ENCODE peak calls at places on chromosomes 13 and 19, in five cellular contexts. Y, Z, X, Q and I are unnamed samples.
A peak's percentile ranks its signal among the peaks of the same experiment; 100 is the strongest.

GRCh38 chr13:106151056-106151699 is 384.3 kb downstream of the EFNB2 start:
- DNase-seq in Y (peak; percentile 87), Z (no peak), X (peak; percentile 15), Q (no peak), I (no peak)

GRCh38 chr13:110173247-110173818 is 133.6 kb downstream of the COL4A1 start:
- DNase-seq in Y (no peak), Z (no peak), X (no peak), Q (no peak), I (no peak)

GRCh38 chr13:30038884-30039283 is 188.5 kb upstream of the UBL3 start:
- DNase-seq in Y (no peak), Z (no peak), X (no peak), Q (no peak), I (no peak)

GRCh38 chr19:40590464-40591265 is 10.5 kb upstream of the LTBP4 start:
- DNase-seq in Y (no peak), Z (no peak), X (no peak), Q (no peak), I (no peak)

GRCh38 chr13:113406321-113407102 is 42.6 kb upstream of the GRTP1 start:
- DNase-seq in Y (no peak), Z (no peak), X (no peak), Q (no peak), I (no peak)

GRCh38 chr13:49023441-49023840 is 47.7 kb downstream of the FNDC3A start:
- DNase-seq in Y (peak; percentile 2), Z (no peak), X (no peak), Q (no peak), I (no peak)

GRCh38 chr13:77492982-77493381 is 42.5 kb upstream of the SCEL start:
- DNase-seq in Y (peak; percentile 23), Z (no peak), X (no peak), Q (no peak), I (peak; percentile 4)

GRCh38 chr13:31824705-31825512 is 85.6 kb downstream of the RXFP2 start:
- DNase-seq in Y (no peak), Z (peak; percentile 13), X (no peak), Q (no peak), I (no peak)

DNA sequence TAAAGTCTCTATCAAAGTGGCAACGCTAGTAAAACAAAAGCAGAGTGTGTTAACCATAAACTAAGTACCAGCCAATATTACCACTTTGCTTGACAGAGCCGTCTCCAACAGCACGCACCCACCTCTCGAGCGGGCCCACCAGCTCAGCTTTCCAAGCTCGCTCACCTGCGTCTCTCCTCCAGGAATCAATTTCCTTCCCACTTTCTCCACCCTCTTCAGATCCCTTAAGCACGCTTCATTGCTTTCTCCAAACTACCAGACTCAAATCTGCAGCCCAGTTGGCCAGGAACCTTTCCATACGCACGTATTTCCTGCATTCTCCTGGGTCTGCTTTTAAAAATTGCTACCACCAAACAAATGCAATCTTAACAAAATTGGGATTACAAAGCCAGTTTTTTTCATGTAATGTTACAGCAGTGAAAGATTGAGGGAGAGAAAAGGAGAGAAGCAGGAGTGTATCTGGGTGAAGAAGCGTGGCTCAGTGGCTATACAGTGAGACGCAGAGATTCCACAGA is 1.5 kb downstream of the ENOX1 start:
- DNase-seq in Y (no peak), Z (no peak), X (no peak), Q (no peak), I (no peak)
- TF ChIP-seq SRF in Y (no peak), Z (no peak), X (no peak), Q (no peak), I (no peak)

DNA sequence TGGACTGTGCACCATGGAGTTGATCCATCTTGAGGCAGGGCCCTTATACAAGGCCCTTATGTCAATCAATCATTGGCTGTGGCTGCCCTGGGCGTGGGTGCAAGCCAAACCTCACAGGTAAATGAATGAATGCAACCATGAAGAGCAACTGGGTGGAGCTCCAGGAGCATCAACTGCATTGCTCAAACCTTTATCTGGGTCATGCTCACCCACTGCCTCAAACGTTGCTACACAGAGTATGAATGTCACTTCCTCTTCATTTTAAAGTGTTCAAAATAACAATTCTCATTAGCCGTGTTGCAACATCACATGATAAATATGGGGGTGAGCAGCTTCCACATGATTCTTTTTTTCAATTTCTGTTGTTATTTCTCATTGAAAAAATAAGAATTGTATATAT is 6.4 kb upstream of the ZNF333 start:
- DNase-seq in Y (no peak), Z (no peak), X (no peak), Q (no peak), I (no peak)
- TF ChIP-seq YY1 in Y (no peak), Z (no peak), X (no peak), Q (no peak), I (no peak)

DNA sequence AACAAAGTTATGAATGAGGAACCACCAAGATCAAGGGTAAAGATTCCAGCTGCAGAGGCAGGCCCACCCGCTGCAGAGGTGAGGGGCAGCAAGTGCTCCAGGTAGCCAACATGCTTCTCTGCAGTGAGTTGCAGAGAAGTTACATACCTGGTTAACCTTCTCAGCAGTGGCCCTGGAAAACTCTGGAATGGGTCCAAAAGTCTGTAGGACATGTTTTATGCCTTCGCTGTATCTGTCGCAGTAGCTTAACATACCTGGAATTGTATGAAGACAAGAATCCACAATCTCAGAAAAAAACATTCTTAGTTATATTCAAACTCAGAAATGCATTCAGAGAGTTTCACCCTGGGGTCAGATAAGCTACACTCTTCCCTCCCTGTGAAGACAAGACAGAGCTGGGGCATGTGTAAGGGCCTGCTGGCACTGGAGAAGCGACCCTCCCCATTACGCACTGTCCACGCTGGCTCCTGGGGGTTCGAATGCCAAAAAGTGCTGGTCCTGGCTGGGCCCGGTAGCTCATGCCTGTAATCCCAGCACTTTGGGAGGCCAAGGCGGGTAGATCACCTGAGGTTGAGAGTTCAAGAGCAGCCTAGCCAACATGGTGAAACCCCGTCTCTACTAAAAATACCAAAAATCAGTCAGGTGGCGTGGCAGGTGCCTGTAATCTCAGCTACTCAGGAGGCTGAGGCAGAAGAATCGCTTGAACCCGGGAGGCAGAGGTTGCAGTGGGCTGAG is 121.0 kb downstream of the CRYL1 start:
- DNase-seq in Y (no peak), Z (no peak), X (no peak), Q (no peak), I (no peak)
- TF ChIP-seq SRF in Y (no peak), Z (no peak), X (no peak), Q (no peak), I (no peak)

DNA sequence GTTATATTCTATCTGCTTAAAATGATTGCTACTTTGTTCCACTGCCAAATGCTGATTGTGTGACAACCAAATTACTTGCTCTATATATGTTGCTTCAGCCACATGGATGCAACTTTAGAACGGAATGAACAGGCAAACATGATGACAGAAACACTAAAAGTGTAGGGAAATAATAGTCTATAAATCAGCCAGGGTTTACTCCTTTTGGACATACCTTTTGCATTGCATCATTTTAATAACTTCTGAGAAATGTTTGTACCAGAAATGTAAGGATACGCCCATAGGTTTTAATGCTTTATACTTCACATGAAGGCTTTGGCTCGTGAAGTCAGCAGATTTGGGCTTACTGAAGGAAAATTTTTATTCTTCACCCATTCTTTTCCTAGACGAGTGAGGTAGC is 141.0 kb downstream of the POSTN start:
- DNase-seq in Y (no peak), Z (no peak), X (no peak), Q (no peak), I (no peak)
- TF ChIP-seq YY1 in Y (no peak), Z (no peak), X (no peak), Q (no peak), I (no peak)